ENCODE peak calls at places on chromosomes 13 and 19, in six cellular contexts. K is heart left ventricle; E is AG04450; Q is NCI-H774; D is effector memory CD4-positive, alpha-beta T cell; R is Caco-2. G is an unnamed sample.

GRCh38 chr19:42242512-42243409 is at the start of gene GSK3A:
- DNase-seq in D (peak), Q (peak), E (peak), R (peak), K (peak), G (peak)

GRCh38 chr19:17526922-17527321 is 15.5 kb downstream of the PGLS start:
- DNase-seq in Q (no peak), R (no peak), D (no peak), E (no peak), K (no peak), G (no peak)

GRCh38 chr13:95509521-95510315 is 42.8 kb upstream of the CLDN10 start:
- DNase-seq in K (no peak), D (no peak), Q (no peak), E (no peak), R (no peak), G (no peak)

GRCh38 chr19:35122687-35123551 is 7.3 kb downstream of the FXYD3 start:
- DNase-seq in E (no peak), Q (no peak), D (no peak), R (no peak), K (no peak), G (no peak)

GRCh38 chr13:65894049-65894448 is 1336.1 kb downstream of the PCDH9 start:
- DNase-seq in D (no peak), K (no peak), E (no peak), R (no peak), Q (no peak), G (no peak)

GRCh38 chr19:50003810-50004419 is 21.3 kb downstream of the VRK3 start:
- DNase-seq in Q (no peak), E (peak), K (no peak), R (no peak), D (no peak), G (no peak)

GRCh38 chr13:99434258-99434788 is 66.9 kb upstream of the TM9SF2 start:
- DNase-seq in E (no peak), D (peak), Q (no peak), R (no peak), K (no peak), G (peak)

GRCh38 chr19:49861541-49862410 is 5.6 kb downstream of the PNKP start:
- DNase-seq in R (no peak), K (no peak), D (no peak), E (no peak), Q (no peak), G (no peak)

GRCh38 chr13:36344886-36345437 is 1.2 kb downstream of the SPART start:
- DNase-seq in R (no peak), Q (no peak), D (peak), E (no peak), K (no peak), G (no peak)

GRCh38 chr13:73215807-73216206 is 157.0 kb downstream of the KLF5 start:
- DNase-seq in D (no peak), Q (no peak), K (no peak), E (no peak), R (no peak), G (no peak)